ENCODE peak calls at places on chromosomes 12 and 14, in five cellular contexts. X is HepG2, R is GM12878, H is SK-N-SH, P is K562. J is an unnamed sample.

GRCh38 chr14:85528080-85528881 is 1.7 kb upstream of the FLRT2 start:
- DNase-seq in X (peak), R (no peak), H (no peak), P (no peak), J (no peak)

GRCh38 chr14:49363926-49364751 is 222.0 kb downstream of the RPS29 start:
- DNase-seq in X (no peak), R (no peak), H (no peak), P (no peak), J (no peak)

GRCh38 chr14:28751467-28752058 is 15.0 kb upstream of the FOXG1 start:
- DNase-seq in X (peak), R (peak), H (peak), P (peak), J (peak)

GRCh38 chr12:57936513-57936883 is 4.9 kb upstream of the ATP23 start:
- DNase-seq in X (no peak), R (no peak), H (no peak), P (no peak), J (no peak)

GRCh38 chr12:75868501-75868900 is 163.1 kb downstream of the PHLDA1 start:
- DNase-seq in X (no peak), R (no peak), H (no peak), P (no peak), J (no peak)

GRCh38 chr12:20132818-20133217 is 235.5 kb upstream of the PDE3A start:
- DNase-seq in X (no peak), R (no peak), H (no peak), P (no peak), J (no peak)

GRCh38 chr12:44465139-44465538 is 411.0 kb downstream of the NELL2 start:
- DNase-seq in X (no peak), R (no peak), H (no peak), P (no peak), J (peak)

GRCh38 chr12:27179399-27180214 is 64.5 kb upstream of the STK38L start:
- DNase-seq in X (peak), R (peak), H (no peak), P (no peak), J (peak)

GRCh38 chr12:75823475-75823874 is 208.1 kb downstream of the PHLDA1 start:
- DNase-seq in X (no peak), R (no peak), H (no peak), P (no peak), J (no peak)

GRCh38 chr14:104686624-104687517 is 2.5 kb upstream of the INF2 start:
- DNase-seq in X (no peak), R (no peak), H (no peak), P (no peak), J (no peak)

GRCh38 chr14:53668861-53669260 is 287.8 kb downstream of the BMP4 start:
- DNase-seq in X (no peak), R (no peak), H (no peak), P (no peak), J (no peak)

GRCh38 chr12:16384732-16385131 is 37.3 kb downstream of the MGST1 start:
- DNase-seq in X (no peak), R (no peak), H (no peak), P (no peak), J (no peak)

GRCh38 chr14:79513446-79513845 is 697.9 kb downstream of the DIO2 start:
- DNase-seq in X (no peak), R (no peak), H (no peak), P (no peak), J (no peak)

GRCh38 chr12:130839770-130840355 is 813 bp upstream of the STX2 start:
- DNase-seq in X (no peak), R (no peak), H (no peak), P (no peak), J (no peak)

GRCh38 chr12:53214687-53215455 is 7.8 kb upstream of the ITGB7 start:
- DNase-seq in X (no peak), R (no peak), H (no peak), P (no peak), J (no peak)

GRCh38 chr14:22887990-22888378 is 5.0 kb downstream of the REM2 start:
- DNase-seq in X (no peak), R (peak), H (no peak), P (peak), J (no peak)

GRCh38 chr12:2292560-2292959 is 239.8 kb downstream of the CACNA1C start:
- DNase-seq in X (no peak), R (no peak), H (peak), P (no peak), J (no peak)

GRCh38 chr14:75709207-75709812 is 48.3 kb downstream of the TTLL5 start:
- DNase-seq in X (peak), R (peak), H (peak), P (peak), J (peak)

GRCh38 chr14:69008411-69008810 is 29.3 kb upstream of the ACTN1 start:
- DNase-seq in X (no peak), R (no peak), H (no peak), P (no peak), J (no peak)

GRCh38 chr12:110637869-110638441 is 24.0 kb downstream of the TCTN1 start:
- DNase-seq in X (no peak), R (no peak), H (no peak), P (no peak), J (no peak)

GRCh38 chr12:71440393-71441349 is 1.1 kb downstream of the LGR5 start:
- DNase-seq in X (peak), R (no peak), H (peak), P (peak), J (no peak)

GRCh38 chr12:16347391-16348298 is at the start of gene MGST1:
- DNase-seq in X (peak), R (peak), H (peak), P (peak), J (peak)

GRCh38 chr12:70543444-70543843 is 93.8 kb downstream of the PTPRB start:
- DNase-seq in X (peak), R (no peak), H (no peak), P (no peak), J (peak)

GRCh38 chr14:70655110-70655826 is 13.6 kb downstream of the TTC9 start:
- DNase-seq in X (no peak), R (peak), H (no peak), P (no peak), J (no peak)

GRCh38 chr12:115407036-115407435 is 723.1 kb upstream of the TBX3 start:
- DNase-seq in X (no peak), R (no peak), H (no peak), P (no peak), J (no peak)

GRCh38 chr14:101791919-101792572 is 30.5 kb downstream of the PPP2R5C start:
- DNase-seq in X (no peak), R (no peak), H (no peak), P (no peak), J (no peak)

DNA sequence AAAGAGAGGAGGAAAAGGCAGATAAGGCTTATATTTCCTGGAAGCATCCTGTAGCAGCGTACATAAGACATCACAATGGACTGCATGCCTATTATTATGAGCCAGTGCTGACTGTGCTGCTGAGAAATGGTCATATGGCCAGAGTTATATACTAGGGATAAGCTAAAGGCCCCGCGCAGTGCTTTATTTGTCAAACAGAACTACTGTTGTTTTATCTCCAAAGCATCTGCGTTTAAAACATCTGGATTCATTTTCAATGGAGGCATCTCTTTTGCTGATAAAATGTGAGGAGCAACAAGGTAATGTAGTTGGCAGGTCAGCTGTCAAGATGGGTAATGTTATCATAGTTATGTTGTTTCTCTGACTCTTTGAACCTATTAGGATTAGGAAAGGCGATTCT is 28.0 kb upstream of the LMNTD1 start:
- DNase-seq in X (no peak), R (no peak), H (no peak), P (no peak), J (no peak)
- TF ChIP-seq ZBTB33 in X (no peak), R (no peak), H (no peak), P (no peak), J (no peak)

GRCh38 chr14:92753250-92753649 is 4.8 kb upstream of the LGMN start:
- DNase-seq in X (no peak), R (no peak), H (no peak), P (no peak), J (no peak)
- TF ChIP-seq MAX in X (no peak), R (no peak), H (no peak), P (no peak), J (no peak)

DNA sequence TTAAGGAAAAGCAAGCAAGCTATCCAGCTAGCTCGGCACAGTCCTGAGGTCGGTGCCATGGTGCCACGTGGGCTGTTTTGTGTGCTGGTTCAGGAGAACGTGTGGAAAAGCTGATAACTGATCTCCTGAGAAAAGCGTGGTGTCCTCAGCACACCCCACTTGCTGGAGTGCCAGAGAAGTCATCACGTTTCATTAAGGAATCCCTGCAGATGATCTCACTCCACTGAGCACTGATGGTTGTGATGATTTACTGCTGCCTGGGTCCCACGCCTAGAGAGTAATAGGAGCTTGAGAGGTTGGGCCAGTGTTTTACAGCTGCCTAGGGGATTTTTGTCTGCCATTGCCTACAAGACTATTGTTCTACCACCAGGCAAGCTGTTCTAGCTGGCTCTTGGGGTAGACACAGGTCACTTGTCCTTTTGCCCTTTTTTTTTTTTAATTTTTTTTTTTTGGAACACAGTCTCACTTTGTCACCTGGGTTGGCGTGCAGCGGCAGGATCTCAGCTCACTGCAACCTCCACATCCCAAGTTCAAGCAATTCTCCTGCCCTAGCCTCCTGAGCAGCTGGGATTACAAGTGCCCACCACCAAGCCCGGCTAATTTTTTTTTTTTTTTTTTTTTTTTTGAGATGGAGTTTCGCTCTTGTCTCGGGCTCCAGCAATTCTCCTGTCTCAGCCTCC is 42.3 kb upstream of the EVL start:
- DNase-seq in X (no peak), R (no peak), H (no peak), P (peak), J (no peak)
- TF ChIP-seq YY1 in X (no peak), R (no peak), H (no peak), P (no peak), J (no peak)

GRCh38 chr12:128387811-128388422 is 120.9 kb downstream of the TMEM132C start:
- DNase-seq in X (peak), R (no peak), H (peak), P (peak), J (no peak)
- TF ChIP-seq ZBTB33 in X (no peak), R (no peak), H (no peak), P (no peak), J (no peak)

GRCh38 chr12:63917864-63918742 is 73.6 kb downstream of the SRGAP1 start:
- DNase-seq in X (peak), R (peak), H (no peak), P (no peak), J (peak)
- TF ChIP-seq MAX in X (no peak), R (no peak), H (no peak), P (no peak), J (peak)

DNA sequence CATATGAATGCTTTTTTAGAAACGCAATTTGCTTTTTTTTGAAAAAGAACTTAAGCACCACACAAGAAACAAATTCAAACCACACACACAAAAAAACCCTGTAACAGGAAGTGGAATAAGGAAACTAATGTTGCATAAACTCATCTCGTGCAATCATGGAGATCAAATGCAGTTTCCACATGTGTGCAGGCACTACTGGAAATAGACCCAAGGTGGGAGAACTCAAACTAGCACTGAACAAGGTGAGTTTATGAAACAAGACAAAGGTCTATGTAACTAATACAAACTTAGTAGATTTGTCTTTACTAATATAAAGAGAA is 17.5 kb downstream of the NIN start:
- DNase-seq in X (no peak), R (peak), H (no peak), P (no peak), J (no peak)
- TF ChIP-seq YY1 in X (no peak), R (no peak), H (no peak), P (no peak), J (no peak)